ENCODE peak calls at places on chromosomes 16 and 17, in ten cellular contexts. L, U, K, J, E, A, P, N, S and V are unnamed samples.

GRCh38 chr17:34885076-34885475 is 76.2 kb downstream of the CCT6B start:
- DNase-seq in L (peak), U (no peak), K (no peak), J (no peak), E (no peak), A (no peak), P (no peak), N (no peak), S (no peak), V (no peak)

GRCh38 chr16:23836404-23837291 is 865 bp downstream of the PRKCB start:
- DNase-seq in L (no peak), U (no peak), K (peak), J (no peak), E (no peak), A (no peak), P (no peak), N (no peak), S (no peak), V (no peak)

GRCh38 chr16:67666538-67667433 is at the start of the genes C16orf86 and ENKD1:
- DNase-seq in L (peak), U (peak), K (peak), J (no peak), E (peak), A (peak), P (peak), N (no peak), S (peak), V (peak)

GRCh38 chr16:84144301-84144858 is 597 bp downstream of the HSDL1 start:
- DNase-seq in L (no peak), U (no peak), K (no peak), J (no peak), E (peak), A (peak), P (peak), N (no peak), S (peak), V (peak)

GRCh38 chr17:50558955-50559614 is 1.4 kb upstream of the CACNA1G start:
- DNase-seq in L (no peak), U (no peak), K (no peak), J (no peak), E (no peak), A (no peak), P (no peak), N (no peak), S (no peak), V (no peak)

GRCh38 chr16:54633943-54634362 is 296.7 kb upstream of the IRX5 start:
- DNase-seq in L (no peak), U (no peak), K (no peak), J (no peak), E (peak), A (no peak), P (peak), N (no peak), S (no peak), V (no peak)

GRCh38 chr17:50918933-50919296 is 52.8 kb upstream of the TOB1 start:
- DNase-seq in L (no peak), U (no peak), K (no peak), J (no peak), E (peak), A (peak), P (no peak), N (no peak), S (no peak), V (no peak)

GRCh38 chr17:50924300-50924699 is 58.1 kb upstream of the TOB1 start:
- DNase-seq in L (no peak), U (no peak), K (no peak), J (no peak), E (no peak), A (no peak), P (no peak), N (no peak), S (no peak), V (no peak)

GRCh38 chr17:68437979-68438877 is 19.1 kb downstream of the WIPI1 start:
- DNase-seq in L (peak), U (no peak), K (no peak), J (no peak), E (no peak), A (peak), P (no peak), N (no peak), S (peak), V (peak)